ENCODE peak calls at places on chromosomes 6 and 20, in six cellular contexts. Q, F, Y, L, Z and V are unnamed samples.

GRCh38 chr6:31952140-31952805 is 6.4 kb downstream of the CFB start:
- DNase-seq in Y (peak; percentile 63), L (peak; percentile 75), Z (peak; percentile 78), Q (peak; percentile 47), F (no peak), V (peak; percentile 83)

GRCh38 chr6:17725083-17725482 is 18.4 kb upstream of the NUP153 start:
- DNase-seq in Q (no peak), Y (peak; percentile 59), F (no peak), L (peak; percentile 71), Z (peak; percentile 82), V (peak; percentile 96)

GRCh38 chr20:23510000-23510590 is 19.2 kb downstream of the CST8 start:
- DNase-seq in Y (no peak), Z (no peak), F (no peak), L (no peak), Q (no peak), V (no peak)

GRCh38 chr6:47133230-47134000 is 91.3 kb upstream of the ADGRF1 start:
- DNase-seq in Y (no peak), Q (no peak), F (no peak), Z (no peak), L (no peak), V (no peak)

GRCh38 chr6:151276112-151276745 is 36.5 kb downstream of the AKAP12 start:
- DNase-seq in F (no peak), L (peak; percentile 17), Y (peak; percentile 43), Q (no peak), Z (no peak), V (no peak)

GRCh38 chr6:131937219-131937618 is 14.0 kb downstream of the CCN2 start:
- DNase-seq in L (no peak), Z (no peak), Q (no peak), F (no peak), Y (no peak), V (no peak)

GRCh38 chr6:138605958-138606357 is 106.7 kb upstream of the NHSL1 start:
- DNase-seq in Z (no peak), Y (no peak), F (no peak), Q (no peak), L (no peak), V (no peak)

GRCh38 chr6:17169291-17169690 is 67.4 kb downstream of the STMND1 start:
- DNase-seq in L (no peak), Y (peak; percentile 83), Q (no peak), Z (peak; percentile 42), F (no peak), V (no peak)

GRCh38 chr6:25006565-25007001 is 70.8 kb upstream of the RIPOR2 start:
- DNase-seq in Q (peak; percentile 44), F (peak; percentile 87), Y (no peak), Z (no peak), L (no peak), V (no peak)

GRCh38 chr6:145891565-145891964 is 72.6 kb downstream of the SHPRH start:
- DNase-seq in Z (no peak), Y (peak; percentile 77), F (no peak), Q (no peak), L (no peak), V (no peak)

GRCh38 chr6:35046862-35047261 is 94.3 kb downstream of the TCP11 start:
- DNase-seq in Y (no peak), Q (no peak), L (no peak), F (no peak), Z (no peak), V (no peak)

GRCh38 chr6:148967546-148967945 is 220.7 kb downstream of the UST start:
- DNase-seq in Q (peak; percentile 44), Y (no peak), F (no peak), L (no peak), Z (peak; percentile 87), V (no peak)

GRCh38 chr6:42043787-42044475 is 6.4 kb upstream of the TAF8 start:
- DNase-seq in L (peak; percentile 92), Z (peak; percentile 97), Y (peak; percentile 79), F (peak; percentile 95), Q (peak; percentile 80), V (peak; percentile 95)

GRCh38 chr6:41199427-41200246 is 1.3 kb downstream of the TREML2 start:
- DNase-seq in L (no peak), F (no peak), Z (no peak), Q (no peak), Y (no peak), V (no peak)

GRCh38 chr6:37547564-37548061 is 47.9 kb upstream of the CCDC167 start:
- DNase-seq in Q (no peak), F (no peak), Z (peak; percentile 54), Y (peak; percentile 71), L (peak; percentile 45), V (no peak)

GRCh38 chr6:131362070-131362469 is 211.0 kb upstream of the ARG1 start:
- DNase-seq in Z (no peak), Q (no peak), F (no peak), L (no peak), Y (no peak), V (no peak)

GRCh38 chr6:133835901-133836300 is 53.0 kb upstream of the TCF21 start:
- DNase-seq in F (no peak), Q (no peak), Z (no peak), Y (peak; percentile 37), L (no peak), V (no peak)

GRCh38 chr20:4569882-4570281 is 151.8 kb upstream of the PRND start:
- DNase-seq in L (no peak), Z (no peak), Y (no peak), F (no peak), Q (no peak), V (no peak)

GRCh38 chr20:4574356-4574690 is 147.4 kb upstream of the PRND start:
- DNase-seq in Y (no peak), L (no peak), Q (no peak), F (no peak), Z (no peak), V (no peak)

GRCh38 chr20:4578375-4578774 is 143.3 kb upstream of the PRND start:
- DNase-seq in L (no peak), Q (no peak), Y (no peak), F (no peak), Z (no peak), V (no peak)

GRCh38 chr20:4571759-4572531 is 149.8 kb upstream of the PRND start:
- DNase-seq in Q (no peak), L (no peak), Y (peak; percentile 39), F (no peak), Z (no peak), V (no peak)

DNA sequence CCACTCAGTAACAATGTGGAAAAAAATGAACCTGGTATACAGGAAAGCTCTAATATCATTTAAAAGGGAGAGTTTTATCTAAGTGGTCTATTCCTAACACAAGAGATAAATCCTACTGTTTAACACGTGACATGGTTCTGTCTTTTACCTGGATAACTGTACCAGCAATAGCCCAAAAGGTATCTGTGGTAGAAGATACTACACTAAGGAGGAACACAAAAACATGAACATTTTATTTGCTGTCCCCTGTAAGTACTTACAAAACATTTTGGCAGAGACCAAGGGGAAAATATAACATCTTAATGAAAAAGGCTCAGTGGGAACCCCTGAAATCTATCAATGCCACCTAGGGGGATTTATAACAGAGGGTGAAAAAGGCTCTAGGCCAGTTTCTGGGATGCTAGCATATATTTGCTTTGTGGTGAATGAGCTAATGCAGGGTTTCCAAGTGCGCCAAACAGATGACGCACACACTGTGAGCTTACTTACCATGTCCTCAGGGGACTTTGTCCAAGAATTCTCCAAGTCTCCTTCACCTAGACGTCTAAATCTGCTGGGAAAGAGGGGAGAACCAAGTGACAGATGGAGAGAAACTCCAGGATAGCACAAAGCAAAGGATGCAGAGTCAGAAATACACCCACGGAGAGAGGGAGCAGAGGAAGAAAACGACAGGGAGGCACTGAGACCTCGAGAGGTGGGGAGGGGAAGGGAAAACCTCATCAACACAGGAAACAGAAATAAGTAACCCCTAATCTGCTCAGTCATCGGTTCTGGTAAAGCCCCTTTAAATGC is 147.9 kb upstream of the PRND start:
- DNase-seq in Q (no peak), Y (peak; percentile 96), Z (peak; percentile 61), L (no peak), F (no peak), V (peak; percentile 46)
- H3K4me3 ChIP-seq in Q (no peak overlapping the region), Y (peak overlapping the region; percentile 29), Z (peak overlapping the region; percentile 9), L (peak overlapping the region; percentile 40), F (no peak overlapping the region), V (peak overlapping the region; percentile 34)

GRCh38 chr20:18252597-18253451 is 35.5 kb upstream of the ZNF133 start:
- DNase-seq in Y (no peak), F (no peak), L (no peak), Z (no peak), Q (no peak), V (no peak)
- H3K27ac ChIP-seq in Y (no peak overlapping the region), F (no peak overlapping the region), L (no peak overlapping the region), Z (no peak overlapping the region), Q (no peak overlapping the region), V (no peak overlapping the region)

DNA sequence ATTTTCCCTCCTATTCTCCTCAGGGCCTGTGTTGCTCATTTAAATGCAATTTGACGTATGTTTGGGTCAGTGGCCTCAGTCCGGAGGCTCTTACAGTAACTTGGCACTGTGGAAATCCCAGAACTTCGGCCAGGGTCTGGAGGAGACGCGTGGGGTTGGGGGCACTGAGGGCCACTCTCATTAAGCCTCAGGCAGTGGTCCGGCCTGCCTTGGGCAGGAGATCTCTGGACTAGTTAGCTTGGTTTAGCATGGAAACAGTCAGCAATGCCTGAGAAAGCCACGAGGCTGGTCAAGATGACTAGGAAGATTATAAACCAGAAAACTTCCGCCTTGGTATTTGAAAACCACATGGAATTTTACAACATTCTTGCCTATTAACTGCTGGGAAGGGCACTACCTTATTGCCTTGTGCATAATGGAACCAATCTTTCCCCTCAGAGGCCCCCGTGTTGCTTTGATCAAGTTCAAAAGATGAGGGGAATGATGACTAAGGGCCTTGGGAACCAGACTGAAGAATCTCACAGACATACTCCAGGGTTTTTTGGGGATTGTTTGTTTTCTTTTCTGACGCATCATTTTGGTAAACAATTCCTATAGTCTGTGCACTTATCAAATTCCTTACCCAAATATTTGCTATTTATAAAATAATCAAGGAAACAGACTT is 206.0 kb upstream of the PREP start:
- DNase-seq in L (no peak), Z (peak; percentile 26), F (no peak), Y (peak; percentile 97), Q (no peak), V (no peak)
- H3K4me3 ChIP-seq in L (no peak overlapping the region), Z (peak overlapping the region; percentile 33), F (no peak overlapping the region), Y (no peak overlapping the region), Q (no peak overlapping the region), V (no peak overlapping the region)

GRCh38 chr6:156160788-156161150 is 616.4 kb upstream of the ARID1B start:
- DNase-seq in L (no peak), Z (no peak), Q (no peak), F (no peak), Y (no peak), V (no peak)
- H3K27ac ChIP-seq in L (no peak overlapping the region), Z (no peak overlapping the region), Q (no peak overlapping the region), F (no peak overlapping the region), Y (no peak overlapping the region), V (no peak overlapping the region)

GRCh38 chr6:30832864-30833263 is 51.5 kb upstream of the DDR1 start:
- DNase-seq in Y (no peak), F (no peak), Q (no peak), Z (no peak), L (no peak), V (no peak)

GRCh38 chr6:30828027-30828962 is 56.0 kb upstream of the DDR1 start:
- DNase-seq in L (peak; percentile 80), Z (peak; percentile 88), Q (peak; percentile 86), Y (peak; percentile 90), F (peak; percentile 93), V (peak; percentile 88)

GRCh38 chr6:30829639-30830250 is 54.6 kb upstream of the DDR1 start:
- DNase-seq in L (no peak), Y (no peak), Q (no peak), F (no peak), Z (no peak), V (peak; percentile 32)

GRCh38 chr6:30829016-30829415 is 55.3 kb upstream of the DDR1 start:
- DNase-seq in F (no peak), Q (no peak), L (no peak), Z (no peak), Y (no peak), V (no peak)

GRCh38 chr6:30830438-30830837 is 53.9 kb upstream of the DDR1 start:
- DNase-seq in L (no peak), F (no peak), Q (no peak), Y (no peak), Z (no peak), V (no peak)
- H3K4me3 ChIP-seq in L (no peak overlapping the region), F (peak overlapping the region; percentile 24), Q (no peak overlapping the region), Y (no peak overlapping the region), Z (no peak overlapping the region), V (no peak overlapping the region)